ENCODE peak calls at places on chromosome 2, in six cellular contexts. M is stimulated activated CD8-positive, alpha-beta memory T cell treated with anti-CD3 and anti-CD28 coated beads, Interleukin-7, amount 100 ng/mL, for 1 hour; G is posterior cingulate gyrus; S is WERI-Rb-1; U is NCI-H1436; C is erythroblast. Y is an unnamed sample.

GRCh38 chr2:54648256-54648655 is 75.2 kb upstream of the EML6 start:
- DNase-seq in M (no peak), G (no peak), S (no peak), U (no peak), C (no peak), Y (no peak)

GRCh38 chr2:221085376-221085900 is 486.7 kb downstream of the EPHA4 start:
- DNase-seq in M (no peak), G (no peak), S (no peak), U (no peak), C (no peak), Y (no peak)

GRCh38 chr2:172865422-172865821 is 129.8 kb downstream of the RAPGEF4 start:
- DNase-seq in M (no peak), G (no peak), S (no peak), U (no peak), C (no peak), Y (no peak)

GRCh38 chr2:65300772-65301711 is 73.4 kb downstream of the ACTR2 start:
- DNase-seq in M (peak; percentile 43), G (peak; percentile 72), S (no peak), U (no peak), C (no peak), Y (no peak)

GRCh38 chr2:138212434-138212833 is 248.2 kb downstream of the HNMT start:
- DNase-seq in M (no peak), G (no peak), S (no peak), U (no peak), C (no peak), Y (no peak)

GRCh38 chr2:52862801-52863200 is 904.8 kb upstream of the CHAC2 start:
- DNase-seq in M (no peak), G (no peak), S (no peak), U (no peak), C (no peak), Y (no peak)

GRCh38 chr2:5546176-5546575 is 146.0 kb upstream of the SOX11 start:
- DNase-seq in M (no peak), G (no peak), S (no peak), U (no peak), C (no peak), Y (no peak)

GRCh38 chr2:24276349-24276899 is 83.9 kb downstream of the ITSN2 start:
- DNase-seq in M (no peak), G (no peak), S (no peak), U (no peak), C (no peak), Y (no peak)

GRCh38 chr2:207868855-207869596 is 99.3 kb upstream of the FZD5 start:
- DNase-seq in M (no peak), G (no peak), S (no peak), U (no peak), C (no peak), Y (no peak)

GRCh38 chr2:23698116-23698732 is 228.7 kb downstream of the ATAD2B start:
- DNase-seq in M (no peak), G (no peak), S (no peak), U (no peak), C (no peak), Y (no peak)

GRCh38 chr2:44951714-44952113 is 10.2 kb downstream of the SIX3 start:
- DNase-seq in M (no peak), G (no peak), S (no peak), U (no peak), C (no peak), Y (no peak)

GRCh38 chr2:191404568-191404991 is 159.4 kb downstream of the MYO1B start:
- DNase-seq in M (no peak), G (no peak), S (no peak), U (no peak), C (no peak), Y (peak; percentile 62)

GRCh38 chr2:64629875-64630274 is 23.8 kb downstream of the SERTAD2 start:
- DNase-seq in M (no peak), G (no peak), S (no peak), U (no peak), C (no peak), Y (no peak)

GRCh38 chr2:236516708-236517107 is 52.9 kb upstream of the ACKR3 start:
- DNase-seq in M (no peak), G (no peak), S (no peak), U (no peak), C (no peak), Y (no peak)

GRCh38 chr2:18430996-18431748 is 129.3 kb downstream of the RDH14 start:
- DNase-seq in M (no peak), G (no peak), S (no peak), U (no peak), C (no peak), Y (no peak)